ENCODE peak calls at places on chromosomes 5 and 9, in four cellular contexts. O, B, Y and R are unnamed samples.

GRCh38 chr5:9173281-9174048 is 372.4 kb downstream of the SEMA5A start:
- DNase-seq in O (no peak), B (peak; percentile 71), Y (no peak), R (no peak)

GRCh38 chr9:90020277-90020871 is 415.6 kb downstream of the GADD45G start:
- DNase-seq in O (no peak), B (no peak), Y (no peak), R (no peak)

GRCh38 chr5:52073993-52074689 is 690.9 kb downstream of the ISL1 start:
- DNase-seq in O (no peak), B (no peak), Y (no peak), R (no peak)

GRCh38 chr9:91248707-91249106 is 113.0 kb downstream of the AUH start:
- DNase-seq in O (no peak), B (no peak), Y (no peak), R (no peak)

GRCh38 chr9:76773051-76773450 is 8.8 kb downstream of the PCA3 start:
- DNase-seq in O (no peak), B (no peak), Y (no peak), R (no peak)

GRCh38 chr9:123361086-123361730 is 5.2 kb downstream of the CRB2 start:
- DNase-seq in O (no peak), B (no peak), Y (no peak), R (no peak)

GRCh38 chr5:75498208-75498777 is 13.1 kb downstream of the CERT1 start:
- DNase-seq in O (no peak), B (no peak), Y (no peak), R (no peak)

GRCh38 chr9:4422495-4422894 is 67.8 kb upstream of the SLC1A1 start:
- DNase-seq in O (peak; percentile 19), B (no peak), Y (no peak), R (no peak)

GRCh38 chr5:168570490-168571328 is 8.5 kb downstream of the PANK3 start:
- DNase-seq in O (no peak), B (no peak), Y (no peak), R (no peak)

GRCh38 chr5:128538249-128539037 is 398 bp upstream of the FBN2 start:
- DNase-seq in O (no peak), B (peak; percentile 86), Y (peak; percentile 73), R (peak; percentile 92)

GRCh38 chr5:144510845-144511580 is 340.3 kb downstream of the KCTD16 start:
- DNase-seq in O (no peak), B (no peak), Y (no peak), R (no peak)

GRCh38 chr5:179916523-179916922 is 8.8 kb upstream of the TBC1D9B start:
- DNase-seq in O (no peak), B (no peak), Y (no peak), R (no peak)

GRCh38 chr5:178187014-178187413 is at the start of gene GMCL2:
- DNase-seq in O (no peak), B (no peak), Y (no peak), R (no peak)

GRCh38 chr9:116697341-116697740 is 10.2 kb downstream of the TRIM32 start:
- DNase-seq in O (no peak), B (peak; percentile 38), Y (no peak), R (no peak)

GRCh38 chr9:106920701-106921283 is 57.8 kb downstream of the ZNF462 start:
- DNase-seq in O (no peak), B (peak; percentile 29), Y (no peak), R (no peak)

GRCh38 chr9:101400120-101400519 is 1.5 kb downstream of the ZNF189 start:
- DNase-seq in O (no peak), B (peak; percentile 5), Y (no peak), R (no peak)

GRCh38 chr5:164345173-164345572 is 839.8 kb downstream of the MAT2B start:
- DNase-seq in O (no peak), B (peak; percentile 15), Y (no peak), R (peak; percentile 95)

GRCh38 chr9:127144670-127145458 is 22.4 kb upstream of the ANGPTL2 start:
- DNase-seq in O (no peak), B (no peak), Y (peak; percentile 93), R (no peak)

GRCh38 chr5:176895350-176895749 is 3.8 kb downstream of the HK3 start:
- DNase-seq in O (no peak), B (no peak), Y (no peak), R (no peak)

GRCh38 chr5:76954383-76954763 is 1.5 kb downstream of the CRHBP start:
- DNase-seq in O (no peak), B (no peak), Y (no peak), R (no peak)

GRCh38 chr9:36101916-36102741 is 34.4 kb upstream of the GLIPR2 start:
- DNase-seq in O (no peak), B (peak; percentile 95), Y (no peak), R (peak; percentile 99)

GRCh38 chr9:31412081-31412480 is 972.4 kb upstream of the ACO1 start:
- DNase-seq in O (no peak), B (no peak), Y (no peak), R (no peak)

GRCh38 chr9:18490591-18491370 is 16.8 kb downstream of the ADAMTSL1 start:
- DNase-seq in O (no peak), B (peak; percentile 89), Y (no peak), R (peak; percentile 99)

GRCh38 chr5:96257904-96258303 is 175.1 kb downstream of the PCSK1 start:
- DNase-seq in O (no peak), B (peak; percentile 60), Y (no peak), R (peak; percentile 26)

GRCh38 chr5:165185726-165186125 is 1680.3 kb downstream of the MAT2B start:
- DNase-seq in O (no peak), B (no peak), Y (no peak), R (no peak)

GRCh38 chr5:31895199-31895598 is 256.3 kb downstream of the PDZD2 start:
- DNase-seq in O (no peak), B (no peak), Y (no peak), R (no peak)

GRCh38 chr9:94145640-94146039 is 61.4 kb downstream of the PTPDC1 start:
- DNase-seq in O (no peak), B (no peak), Y (no peak), R (no peak)

GRCh38 chr9:107328510-107328909 is 45.4 kb downstream of the RAD23B start:
- DNase-seq in O (no peak), B (no peak), Y (no peak), R (no peak)

GRCh38 chr5:113489299-113489698 is 1.0 kb upstream of the MCC start:
- DNase-seq in O (no peak), B (peak; percentile 99), Y (no peak), R (peak; percentile 80)

GRCh38 chr5:75734913-75735789 is 17.9 kb upstream of the POC5 start:
- DNase-seq in O (no peak), B (peak; percentile 18), Y (no peak), R (no peak)

DNA sequence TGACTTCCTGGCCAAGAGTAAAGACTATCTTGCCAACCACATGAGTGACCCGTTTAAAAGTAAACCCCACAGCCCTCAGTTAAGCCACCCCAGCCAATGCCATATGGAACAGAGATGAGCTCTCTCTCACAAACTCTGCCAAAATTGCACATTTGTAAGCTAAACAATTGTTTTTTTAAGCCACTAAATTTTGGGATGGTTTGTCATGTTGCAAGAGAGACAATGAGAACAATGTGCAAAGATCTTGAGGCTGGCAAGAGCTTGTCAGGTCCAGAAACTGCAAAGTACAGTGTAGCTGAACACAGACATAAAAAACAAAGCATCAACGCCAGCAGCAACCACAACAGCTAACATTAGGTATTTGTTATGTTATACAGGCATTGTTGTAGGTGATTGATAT is 27.8 kb downstream of the HOMER1 start:
- DNase-seq in O (no peak), B (no peak), Y (no peak), R (no peak)
- H3K36me3 ChIP-seq in O (no peaks in the 10 kb centered on the region), B (no peaks in the 10 kb centered on the region), Y (no peaks in the 10 kb centered on the region), R (no peaks in the 10 kb centered on the region)

DNA sequence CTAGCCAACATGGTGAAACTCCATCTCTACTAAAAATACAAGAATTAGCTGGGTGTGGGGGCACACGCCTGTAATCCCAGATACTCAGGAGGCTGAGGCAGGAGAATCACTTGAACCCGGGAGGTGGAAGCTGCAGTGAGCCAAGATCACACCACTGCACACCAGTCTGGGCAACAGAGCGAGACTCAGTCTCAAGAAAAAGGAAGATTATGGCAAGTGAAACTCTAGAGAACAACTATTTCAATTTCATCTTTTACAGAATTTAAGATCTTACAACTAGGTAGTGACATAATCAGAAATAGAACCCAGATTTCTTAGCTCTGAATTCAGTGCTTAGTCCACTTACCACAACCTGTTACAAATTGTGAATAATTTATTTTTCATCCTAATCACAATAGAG is 108.8 kb upstream of the MAP3K1 start:
- DNase-seq in O (no peak), B (no peak), Y (no peak), R (no peak)
- H3K4me3 ChIP-seq in O (no peak overlapping the region), B (no peak overlapping the region), Y (no peak overlapping the region), R (no peak overlapping the region)

GRCh38 chr5:170411100-170411499 is 21.9 kb upstream of the KCNMB1 start:
- DNase-seq in O (no peak), B (no peak), Y (no peak), R (no peak)
- H3K9me3 ChIP-seq in O (no peaks in the 10 kb centered on the region), B (no peaks in the 10 kb centered on the region), Y (no peaks in the 10 kb centered on the region), R (no peaks in the 10 kb centered on the region)

DNA sequence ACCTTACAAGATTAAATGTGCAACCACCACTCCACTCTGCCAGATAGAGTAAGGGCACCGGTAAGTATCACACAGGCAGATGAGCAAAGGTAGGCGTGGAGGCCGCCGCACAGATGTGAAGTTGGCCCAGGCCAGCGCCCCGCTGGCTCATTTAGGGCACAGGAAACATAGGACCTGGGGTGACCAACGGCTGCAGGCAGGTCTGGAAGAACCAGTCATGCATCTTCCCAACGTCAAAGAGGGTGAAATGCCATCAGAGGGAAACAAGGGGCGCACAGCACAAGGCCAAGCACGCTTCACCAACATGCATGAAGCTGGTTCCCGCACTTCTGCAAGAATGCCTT is 31.7 kb upstream of the SLC6A3 start:
- DNase-seq in O (no peak), B (no peak), Y (peak; percentile 42), R (no peak)
- H3K36me3 ChIP-seq in O (peaks cover 25% of the 10 kb centered on the region), B (peaks cover 86% of the 10 kb centered on the region), Y (peaks cover 27% of the 10 kb centered on the region), R (peaks cover 94% of the 10 kb centered on the region)

DNA sequence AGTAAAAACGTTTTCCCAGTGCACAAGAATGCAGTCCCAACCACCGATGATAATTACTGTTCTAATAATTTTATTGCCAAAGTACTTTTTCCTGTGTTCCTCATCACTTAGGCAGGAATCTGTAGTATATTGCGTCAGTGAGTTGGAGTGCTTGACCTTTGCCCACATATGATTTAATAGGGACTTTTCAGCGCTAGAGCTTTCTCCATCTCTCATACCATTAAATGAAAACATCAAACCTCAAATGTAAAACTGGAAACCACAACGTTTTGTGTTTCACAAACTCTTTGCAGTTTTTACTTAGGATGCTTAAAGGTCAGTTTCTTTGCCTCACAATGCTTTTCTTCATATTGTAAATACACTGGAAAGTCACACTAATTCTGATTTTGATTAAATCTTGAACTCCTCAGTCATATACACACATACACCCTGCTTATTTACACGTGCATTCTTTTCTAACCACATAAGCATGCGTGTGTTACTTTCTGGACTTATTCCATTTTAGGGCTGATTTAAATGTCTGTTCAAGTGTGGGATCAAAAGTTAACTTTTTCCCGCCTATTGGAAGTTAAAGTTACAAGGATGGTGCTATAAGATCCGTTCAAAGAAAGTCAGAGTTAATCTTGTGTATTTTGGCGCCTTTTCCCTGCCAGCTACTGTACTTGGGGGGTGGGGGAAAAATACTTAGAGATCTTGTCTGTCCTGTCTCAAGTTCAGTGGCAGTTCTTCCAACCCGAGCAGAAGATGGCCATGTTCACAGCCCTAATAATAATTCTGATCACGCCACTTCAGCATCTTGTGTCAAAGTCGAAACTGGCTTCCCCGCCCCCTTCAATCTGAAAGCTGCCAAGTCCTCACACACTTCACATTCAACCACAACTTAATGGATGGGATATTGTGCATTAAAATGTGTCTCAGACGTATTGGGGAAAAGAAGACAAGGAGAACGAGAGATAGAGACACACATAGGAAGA is 6.6 kb upstream of the NFIB start:
- DNase-seq in O (no peak), B (peak; percentile 90), Y (no peak), R (peak; percentile 93)
- H3K4me3 ChIP-seq in O (no peak overlapping the region), B (peak overlapping the region; percentile 83), Y (no peak overlapping the region), R (peak overlapping the region; percentile 61)